ENCODE peak calls at places on chromosomes 7 and 10, in seven cellular contexts. Y is upper lobe of right lung, T is RWPE1, V is AG04450, K is heart right ventricle, D is Calu3, P is A549. N is an unnamed sample.

GRCh38 chr7:47561715-47562446 is 20.0 kb downstream of the TNS3 start:
- DNase-seq in P (no peak), Y (no peak), T (no peak), D (no peak), V (no peak), K (no peak), N (no peak)

GRCh38 chr10:67669978-67670377 is 26.0 kb downstream of the CTNNA3 start:
- DNase-seq in D (no peak), T (no peak), K (peak; percentile 18), P (no peak), V (no peak), Y (no peak), N (no peak)

GRCh38 chr10:4810093-4810492 is 15.9 kb upstream of the AKR1E2 start:
- DNase-seq in D (no peak), T (no peak), V (no peak), K (no peak), P (no peak), Y (no peak), N (no peak)

GRCh38 chr7:130622866-130623265 is 45.7 kb downstream of the COPG2 start:
- DNase-seq in Y (no peak), V (no peak), K (no peak), T (no peak), P (no peak), D (no peak), N (no peak)

GRCh38 chr10:79116363-79116762 is 47.6 kb downstream of the ZMIZ1 start:
- DNase-seq in T (no peak), P (no peak), K (no peak), V (no peak), Y (no peak), D (no peak), N (no peak)

GRCh38 chr10:69089638-69090599 is 2.0 kb downstream of the SRGN start:
- DNase-seq in V (no peak), P (no peak), T (no peak), Y (no peak), D (no peak), K (peak; percentile 44), N (no peak)

GRCh38 chr10:42866115-42866995 is 83.8 kb downstream of the BMS1 start:
- DNase-seq in T (peak; percentile 71), V (peak; percentile 26), D (peak; percentile 87), P (peak; percentile 64), Y (peak; percentile 91), K (peak; percentile 75), N (peak; percentile 32)

GRCh38 chr10:6269953-6270867 is 67.5 kb downstream of the PFKFB3 start:
- DNase-seq in T (no peak), Y (no peak), K (no peak), D (no peak), V (no peak), P (no peak), N (no peak)

GRCh38 chr7:142172932-142173331 is 61.4 kb downstream of the MGAM2 start:
- DNase-seq in Y (no peak), K (no peak), D (no peak), P (no peak), V (no peak), T (no peak), N (no peak)

GRCh38 chr7:35714862-35715261 is 19.9 kb upstream of the HERPUD2 start:
- DNase-seq in V (no peak), P (no peak), T (no peak), D (peak; percentile 42), K (no peak), Y (no peak), N (no peak)

GRCh38 chr7:131529617-131530016 is 26.8 kb downstream of the PODXL start:
- DNase-seq in Y (no peak), D (no peak), K (no peak), V (no peak), T (no peak), P (no peak), N (no peak)

GRCh38 chr7:5633161-5634106 is 148.0 kb downstream of the RNF216 start:
- DNase-seq in T (no peak), K (no peak), D (no peak), V (no peak), P (no peak), Y (peak; percentile 25), N (no peak)

GRCh38 chr10:78313636-78314035 is 280.0 kb downstream of the RPS24 start:
- DNase-seq in P (no peak), V (no peak), Y (no peak), K (no peak), T (no peak), D (no peak), N (no peak)

GRCh38 chr7:712601-713457 is 13.7 kb upstream of the DNAAF5 start:
- DNase-seq in T (no peak), V (no peak), K (no peak), P (no peak), D (no peak), Y (no peak), N (no peak)

GRCh38 chr7:713488-714230 is 12.8 kb upstream of the DNAAF5 start:
- DNase-seq in Y (no peak), K (no peak), P (no peak), T (no peak), D (no peak), V (no peak), N (no peak)

GRCh38 chr7:710161-710560 is 16.3 kb upstream of the DNAAF5 start:
- DNase-seq in P (no peak), V (no peak), T (no peak), Y (no peak), K (no peak), D (no peak), N (no peak)

GRCh38 chr7:711967-712600 is 14.4 kb upstream of the DNAAF5 start:
- DNase-seq in P (no peak), V (no peak), T (no peak), K (no peak), Y (no peak), D (no peak), N (no peak)

DNA sequence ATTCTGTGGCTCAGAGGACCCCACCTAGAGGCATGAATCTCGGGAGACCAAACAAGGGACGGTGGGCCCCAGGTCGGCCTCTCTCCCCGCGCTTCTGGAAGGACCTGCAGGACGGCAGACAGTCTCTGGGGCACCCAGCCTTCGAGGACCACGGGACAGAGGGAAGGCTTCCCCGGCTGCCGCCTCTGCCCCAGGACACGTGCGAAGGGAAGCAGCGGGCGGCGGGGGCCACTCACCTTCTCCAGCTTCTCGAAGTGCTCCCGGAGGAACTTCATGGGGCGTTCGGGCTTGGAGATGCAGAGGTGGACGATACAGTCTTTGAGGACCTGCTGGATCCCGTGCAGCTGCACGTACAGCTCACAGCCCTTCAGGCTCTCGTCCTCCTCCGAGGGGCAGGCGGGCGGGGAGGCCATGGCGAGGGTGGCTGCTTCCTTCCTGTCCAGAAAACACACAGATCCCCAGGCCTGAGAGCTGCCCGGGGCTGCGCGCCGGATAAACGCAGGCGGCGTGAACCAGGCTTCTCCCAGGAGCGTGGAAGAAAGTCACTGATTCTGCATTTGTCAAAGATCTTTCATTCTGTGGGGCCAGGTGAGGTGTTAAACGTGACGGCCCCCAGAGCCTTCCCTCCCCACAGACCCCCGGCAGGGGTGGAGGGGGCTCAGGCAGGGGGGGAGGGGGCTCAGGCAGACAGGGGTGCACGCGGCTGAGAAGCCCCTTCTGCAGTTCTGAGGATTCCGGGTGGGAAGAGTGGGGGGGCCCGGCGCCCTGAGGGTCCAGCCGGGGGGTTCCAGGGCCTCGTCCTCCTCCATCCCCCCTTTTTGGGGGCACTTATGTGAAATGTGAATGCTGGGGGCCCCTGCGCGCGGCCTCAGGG is 15.2 kb upstream of the DNAAF5 start:
- DNase-seq in T (no peak), Y (no peak), V (no peak), P (no peak), K (no peak), D (no peak), N (no peak)
- TF ChIP-seq CTCF in T (no peak), Y (no peak), V (no peak), P (no peak), K (no peak), D (no peak), N (no peak)

DNA sequence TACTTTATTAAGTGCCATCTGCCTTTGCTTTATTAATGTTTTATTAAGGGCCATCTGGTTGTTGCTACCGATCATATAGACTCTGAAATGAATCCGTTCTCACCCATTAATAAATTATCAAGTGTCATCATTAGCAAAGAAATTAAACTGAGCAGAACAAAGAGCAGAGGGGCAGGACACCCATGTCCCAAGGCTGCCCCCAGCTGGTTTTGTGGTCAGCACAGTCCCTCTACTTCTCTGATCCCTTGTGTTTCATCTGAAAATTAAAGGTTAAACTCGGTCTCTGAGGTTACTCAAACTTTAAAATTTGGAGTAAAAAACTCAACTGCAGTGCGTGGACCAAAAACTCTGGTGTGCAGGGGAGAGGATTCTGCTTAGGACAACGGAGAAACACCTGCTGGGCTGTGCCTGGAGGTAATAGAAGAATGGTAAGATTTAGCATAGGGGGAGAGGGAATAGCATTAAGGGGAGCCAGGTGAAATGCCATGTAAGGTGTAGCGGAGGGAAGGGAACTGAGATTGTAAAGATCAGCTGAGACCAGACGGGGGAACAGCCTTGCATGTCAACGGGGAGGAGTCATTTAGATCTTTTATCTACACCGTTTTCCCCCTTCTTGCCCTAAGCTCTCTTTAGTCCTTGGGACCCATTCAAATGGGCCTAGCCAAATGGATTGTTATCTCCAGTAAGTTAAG is 10.8 kb upstream of the GSDME start:
- DNase-seq in K (no peak), T (no peak), D (no peak), P (no peak), Y (no peak), V (no peak), N (no peak)
- TF ChIP-seq CTCF in K (no peak), T (no peak), D (no peak), P (peak; percentile 25), Y (no peak), V (no peak), N (no peak)

GRCh38 chr10:33837736-33838135 is 503.3 kb upstream of the NRP1 start:
- DNase-seq in Y (no peak), T (no peak), V (no peak), P (no peak), K (no peak), D (no peak), N (no peak)
- TF ChIP-seq CTCF in Y (no peak), T (no peak), V (no peak), P (no peak), K (no peak), D (no peak), N (no peak)

DNA sequence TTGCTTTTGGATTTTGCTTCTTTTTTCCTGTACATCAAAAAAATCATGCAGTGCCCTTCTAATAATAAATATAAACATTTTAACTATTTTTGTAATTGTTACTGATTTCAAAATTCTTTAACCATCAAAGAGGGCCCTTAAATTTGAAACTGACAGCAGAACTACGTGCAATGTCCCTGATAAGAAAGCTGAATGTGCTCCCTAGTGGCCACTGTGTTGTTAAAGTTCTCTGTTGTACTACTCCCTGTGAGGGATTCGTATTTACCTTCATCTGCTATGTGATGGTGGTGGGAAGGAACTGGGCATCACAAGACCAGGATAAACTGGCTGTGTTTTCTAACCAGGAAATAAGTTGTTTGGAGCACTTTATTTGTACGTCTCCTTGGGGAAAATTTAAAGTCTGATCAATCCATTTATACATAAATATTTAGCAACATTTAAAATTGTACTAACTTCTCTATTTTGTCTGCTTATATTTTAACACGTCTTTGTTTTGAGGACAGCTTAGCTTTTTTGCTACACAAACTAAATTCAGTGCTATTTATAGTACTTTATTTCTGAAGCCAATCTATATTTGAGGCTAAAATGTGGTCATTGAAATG is 322.4 kb downstream of the HGF start:
- DNase-seq in V (peak; percentile 15), P (peak; percentile 21), Y (no peak), D (peak; percentile 21), K (no peak), T (peak; percentile 41), N (peak; percentile 37)
- TF ChIP-seq CTCF in V (peak; percentile 69), P (peak; percentile 75), Y (peak; percentile 29), D (no peak), K (peak; percentile 33), T (peak; percentile 72), N (peak; percentile 62)